ENCODE peak calls at places on chromosomes 2 and 18, in eight cellular contexts. Z is GM23338, F is Panc1, L is GM12878, O is SK-N-SH, C is HCT116, J is K562, A is HepG2. T is an unnamed sample.

GRCh38 chr18:58856881-58857280 is 7.8 kb upstream of the ZNF532 start:
- DNase-seq in Z (no peak), F (no peak), L (no peak), O (no peak), C (no peak), J (no peak), A (no peak), T (peak; percentile 15)

GRCh38 chr2:240111253-240111652 is 24.9 kb downstream of the COPS9 start:
- DNase-seq in Z (no peak), F (no peak), L (no peak), O (peak; percentile 14), C (no peak), J (no peak), A (no peak), T (no peak)

GRCh38 chr2:5497874-5498273 is 194.3 kb upstream of the SOX11 start:
- DNase-seq in Z (no peak), F (no peak), L (no peak), O (no peak), C (no peak), J (no peak), A (no peak), T (no peak)

GRCh38 chr2:39837856-39838453 is 58.9 kb upstream of the THUMPD2 start:
- DNase-seq in Z (peak; percentile 58), F (peak; percentile 28), L (peak; percentile 11), O (peak; percentile 13), C (peak; percentile 21), J (peak; percentile 51), A (peak; percentile 61), T (peak; percentile 14)

GRCh38 chr18:8943900-8944870 is 158.3 kb upstream of the NDUFV2 start:
- DNase-seq in Z (no peak), F (no peak), L (no peak), O (no peak), C (no peak), J (peak; percentile 78), A (no peak), T (no peak)

GRCh38 chr2:42835577-42836371 is 43.4 kb upstream of the HAAO start:
- DNase-seq in Z (no peak), F (no peak), L (no peak), O (no peak), C (no peak), J (no peak), A (peak; percentile 61), T (peak; percentile 96)

GRCh38 chr2:212708346-212708745 is 169.7 kb upstream of the ERBB4 start:
- DNase-seq in Z (no peak), F (no peak), L (no peak), O (no peak), C (no peak), J (no peak), A (no peak), T (no peak)

GRCh38 chr2:215288112-215288815 is 23.6 kb upstream of the ATIC start:
- DNase-seq in Z (no peak), F (no peak), L (no peak), O (no peak), C (no peak), J (peak; percentile 87), A (no peak), T (no peak)

GRCh38 chr2:173196080-173196479 is 120.4 kb downstream of the MAP3K20 start:
- DNase-seq in Z (peak; percentile 82), F (no peak), L (no peak), O (no peak), C (no peak), J (no peak), A (no peak), T (no peak)

GRCh38 chr2:30178618-30179404 is 32.0 kb downstream of the YPEL5 start:
- DNase-seq in Z (no peak), F (no peak), L (no peak), O (peak; percentile 23), C (no peak), J (peak; percentile 51), A (no peak), T (no peak)

GRCh38 chr2:230657462-230657861 is 55.2 kb upstream of the CAB39 start:
- DNase-seq in Z (no peak), F (no peak), L (no peak), O (no peak), C (no peak), J (no peak), A (no peak), T (no peak)

GRCh38 chr18:8610442-8610801 is 1.2 kb downstream of the RAB12 start:
- DNase-seq in Z (no peak), F (no peak), L (no peak), O (peak; percentile 36), C (no peak), J (peak; percentile 45), A (no peak), T (peak; percentile 36)

GRCh38 chr2:224448236-224448635 is 46.3 kb upstream of the FAM124B start:
- DNase-seq in Z (no peak), F (no peak), L (no peak), O (no peak), C (no peak), J (no peak), A (no peak), T (no peak)

GRCh38 chr2:48006094-48006493 is 99.8 kb upstream of the FBXO11 start:
- DNase-seq in Z (peak; percentile 17), F (no peak), L (no peak), O (no peak), C (no peak), J (no peak), A (no peak), T (no peak)

GRCh38 chr2:201129044-201129505 is 13.1 kb downstream of the CFLAR start:
- DNase-seq in Z (no peak), F (no peak), L (no peak), O (no peak), C (no peak), J (peak; percentile 54), A (peak; percentile 78), T (peak; percentile 45)

GRCh38 chr18:36461551-36461987 is 164.1 kb downstream of the FHOD3 start:
- DNase-seq in Z (no peak), F (no peak), L (no peak), O (no peak), C (no peak), J (no peak), A (no peak), T (no peak)

GRCh38 chr2:21270658-21271057 is 146.9 kb downstream of the TDRD15 start:
- DNase-seq in Z (no peak), F (no peak), L (no peak), O (peak; percentile 70), C (no peak), J (no peak), A (no peak), T (no peak)

GRCh38 chr2:38033651-38034050 is 42.3 kb downstream of the CYP1B1 start:
- DNase-seq in Z (no peak), F (no peak), L (no peak), O (no peak), C (no peak), J (no peak), A (no peak), T (no peak)

GRCh38 chr2:33111002-33111446 is 164.3 kb downstream of the LTBP1 start:
- DNase-seq in Z (no peak), F (no peak), L (no peak), O (no peak), C (no peak), J (no peak), A (no peak), T (no peak)

GRCh38 chr18:62346327-62347090 is 21.4 kb downstream of the TNFRSF11A start:
- DNase-seq in Z (peak; percentile 47), F (no peak), L (no peak), O (no peak), C (no peak), J (no peak), A (no peak), T (no peak)

GRCh38 chr2:105977212-105977611 is 216.9 kb downstream of the UXS1 start:
- DNase-seq in Z (no peak), F (no peak), L (no peak), O (no peak), C (peak; percentile 77), J (peak; percentile 6), A (peak; percentile 33), T (no peak)
- TF ChIP-seq POLR2AphosphoS5 in Z (no peak), F (no peak), L (no peak), O (no peak), C (no peak), J (no peak), A (no peak), T (no peak)

GRCh38 chr2:54871457-54872103 is 148.1 kb downstream of the EML6 start:
- DNase-seq in Z (no peak), F (no peak), L (no peak), O (no peak), C (no peak), J (no peak), A (peak; percentile 73), T (no peak)
- TF ChIP-seq REST in Z (no peak), F (no peak), L (no peak), O (no peak), C (no peak), J (no peak), A (no peak), T (no peak)

DNA sequence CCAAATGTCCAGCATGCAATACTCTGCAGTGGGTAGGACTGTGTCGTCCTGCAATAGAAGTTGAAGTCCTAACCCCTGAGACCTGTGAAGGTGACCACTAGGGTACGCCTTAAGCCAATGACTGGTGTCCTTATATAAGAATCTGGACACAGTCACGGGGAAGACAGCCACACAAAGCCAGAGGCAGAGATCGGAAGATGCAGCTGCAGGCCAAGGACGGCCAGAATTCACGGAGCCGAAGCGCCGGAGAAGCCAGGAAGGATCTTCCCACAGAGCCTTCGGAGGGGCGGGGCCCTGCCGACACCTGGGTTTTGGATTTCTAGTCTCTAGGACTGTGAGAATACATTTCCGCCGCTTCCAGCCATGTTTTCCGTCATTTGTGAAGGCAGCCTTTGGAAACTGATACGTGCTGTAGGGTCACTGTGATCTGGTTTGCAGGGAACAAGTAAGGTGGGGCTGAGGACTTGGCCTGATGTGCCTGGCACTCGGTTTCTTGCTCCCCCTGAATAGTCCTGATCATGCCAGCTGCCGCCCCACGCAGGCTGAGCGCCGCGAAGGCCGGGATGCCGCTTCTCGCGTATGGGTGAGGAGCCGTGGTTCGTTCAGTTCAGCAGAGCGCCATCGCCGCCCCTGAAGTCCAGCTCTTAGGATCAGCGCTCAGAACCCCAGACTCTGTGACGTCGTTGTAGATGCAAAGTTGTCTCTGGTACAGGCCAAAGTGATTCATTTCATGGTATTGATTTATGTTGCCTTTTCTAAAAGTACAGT is 38.7 kb downstream of the PTGR3 start:
- DNase-seq in Z (peak; percentile 21), F (no peak), L (no peak), O (no peak), C (no peak), J (peak; percentile 30), A (peak; percentile 22), T (no peak)
- TF ChIP-seq POLR2AphosphoS5 in Z (no peak), F (no peak), L (no peak), O (no peak), C (no peak), J (no peak), A (no peak), T (no peak)

DNA sequence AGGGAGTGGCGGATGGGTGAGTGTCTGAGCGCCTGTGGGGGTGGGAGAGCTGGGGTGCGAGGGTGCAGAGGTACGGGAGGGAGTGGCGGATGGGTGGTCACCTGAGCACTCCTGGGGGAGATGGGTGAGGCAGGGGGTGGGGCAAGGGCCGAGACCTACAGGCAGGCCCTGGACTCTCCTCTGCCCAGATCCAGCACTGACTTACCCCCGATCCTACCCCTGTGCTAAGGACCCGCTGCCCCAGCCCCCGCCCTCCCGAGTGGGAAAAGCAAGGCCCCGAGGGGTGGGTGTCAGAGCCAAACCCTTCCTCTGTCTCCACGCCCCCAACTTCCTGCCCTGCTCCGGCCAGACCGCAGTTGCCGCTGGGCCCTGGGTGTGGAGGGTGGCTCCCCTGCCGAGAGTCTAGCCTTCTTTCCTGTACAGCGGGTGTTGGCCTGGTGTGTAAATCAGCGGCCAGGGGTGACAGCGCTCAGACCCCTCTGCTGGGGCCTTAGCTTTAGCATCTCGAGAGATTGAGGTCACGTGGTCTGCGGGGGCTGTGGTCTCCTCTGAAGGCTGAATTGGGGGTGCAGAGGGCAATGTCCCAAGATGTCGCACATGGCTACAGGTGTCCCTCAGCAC is 12.5 kb downstream of the BOK start:
- DNase-seq in Z (no peak), F (no peak), L (no peak), O (peak; percentile 12), C (no peak), J (no peak), A (no peak), T (no peak)
- TF ChIP-seq REST in Z (no peak), F (no peak), L (no peak), O (no peak), C (no peak), J (no peak), A (no peak), T (no peak)

T was measured in HL-60.